ENCODE peak calls at places on chromosomes 6 and 20, in ten cellular contexts. H, N, W, Q, I, B, G, O, F and R are unnamed samples.

GRCh38 chr6:131053546-131054240 is 9.4 kb downstream of the EPB41L2 start:
- DNase-seq in H (no peak), N (no peak), W (no peak), Q (peak), I (no peak), B (no peak), G (no peak), O (no peak), F (no peak), R (no peak)

GRCh38 chr20:55135923-55136322 is 660.5 kb downstream of the DOK5 start:
- DNase-seq in H (no peak), N (no peak), W (no peak), Q (no peak), I (no peak), B (no peak), G (no peak), O (no peak), F (no peak), R (no peak)

GRCh38 chr6:117233146-117233545 is 32.2 kb upstream of the VGLL2 start:
- DNase-seq in H (peak), N (no peak), W (no peak), Q (peak), I (no peak), B (no peak), G (peak), O (peak), F (no peak), R (no peak)

GRCh38 chr6:43803783-43804549 is 34.0 kb downstream of the VEGFA start:
- DNase-seq in H (peak), N (peak), W (no peak), Q (peak), I (peak), B (no peak), G (no peak), O (no peak), F (no peak), R (no peak)

GRCh38 chr6:133432021-133432989 is 191.1 kb downstream of the EYA4 start:
- DNase-seq in H (no peak), N (no peak), W (no peak), Q (no peak), I (no peak), B (no peak), G (no peak), O (peak), F (no peak), R (no peak)

GRCh38 chr6:94639564-94639963 is 937.8 kb upstream of the MANEA start:
- DNase-seq in H (no peak), N (no peak), W (no peak), Q (no peak), I (no peak), B (no peak), G (no peak), O (no peak), F (no peak), R (no peak)

GRCh38 chr6:44253307-44254101 is 3.8 kb downstream of the SLC35B2 start:
- DNase-seq in H (peak), N (no peak), W (peak), Q (no peak), I (no peak), B (no peak), G (no peak), O (peak), F (no peak), R (no peak)

GRCh38 chr20:5831539-5832237 is 81.5 kb downstream of the SHLD1 start:
- DNase-seq in H (no peak), N (no peak), W (no peak), Q (no peak), I (no peak), B (no peak), G (no peak), O (no peak), F (no peak), R (no peak)

GRCh38 chr6:148723484-148723883 is 23.3 kb upstream of the UST start:
- DNase-seq in H (no peak), N (no peak), W (no peak), Q (peak), I (peak), B (peak), G (no peak), O (peak), F (no peak), R (no peak)

GRCh38 chr6:15504581-15505350 is 158.1 kb downstream of the DTNBP1 start:
- DNase-seq in H (peak), N (peak), W (no peak), Q (peak), I (peak), B (peak), G (peak), O (peak), F (no peak), R (peak)

GRCh38 chr20:63957690-63958441 is 1.6 kb upstream of the UCKL1 start:
- DNase-seq in H (no peak), N (no peak), W (peak), Q (peak), I (no peak), B (no peak), G (no peak), O (peak), F (no peak), R (no peak)

GRCh38 chr6:84569882-84570281 is 194.5 kb downstream of the TBX18 start:
- DNase-seq in H (no peak), N (no peak), W (no peak), Q (no peak), I (no peak), B (no peak), G (no peak), O (no peak), F (no peak), R (no peak)

DNA sequence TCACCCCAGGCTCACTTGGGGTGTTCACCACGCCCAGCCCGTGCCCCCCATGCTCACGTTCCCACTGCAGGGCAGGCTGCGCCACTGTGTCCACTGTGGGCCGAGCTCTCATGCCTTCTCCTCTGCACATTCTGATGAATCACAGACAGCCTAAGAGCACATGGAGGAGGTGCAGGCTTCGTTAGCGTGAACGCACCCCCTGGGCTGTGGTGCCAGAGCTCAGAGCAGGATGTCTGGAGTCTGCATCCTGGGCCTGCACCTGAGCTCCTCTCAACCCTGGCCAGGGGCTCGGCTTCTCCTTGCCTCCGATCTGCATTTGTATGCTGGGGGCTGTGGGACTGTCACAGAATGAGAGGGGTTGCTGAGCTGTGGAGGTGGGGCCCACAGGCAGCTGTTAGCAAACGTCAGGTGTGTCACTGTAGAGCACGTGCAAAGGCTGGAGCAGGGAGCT is 309.7 kb downstream of the TAF4 start:
- DNase-seq in H (no peak), N (no peak), W (no peak), Q (no peak), I (no peak), B (no peak), G (no peak), O (no peak), F (no peak), R (no peak)
- H3K4me3 ChIP-seq in H (no peak), N (no peak), W (no peak), Q (no peak), I (no peak), B (no peak), G (no peak), O (no peak), F (no peak), R (no peak)

GRCh38 chr6:3372184-3372846 is 84.5 kb downstream of the SLC22A23 start:
- DNase-seq in H (no peak), N (no peak), W (no peak), Q (no peak), I (no peak), B (no peak), G (no peak), O (no peak), F (no peak), R (no peak)
- TF ChIP-seq CTCF in H (no peak), N (no peak), W (peak), Q (no peak), I (no peak), B (no peak), G (no peak), O (peak), F (no peak), R (no peak)

GRCh38 chr6:50826037-50826761 is 7.5 kb downstream of the TFAP2B start:
- DNase-seq in H (no peak), N (no peak), W (no peak), Q (no peak), I (no peak), B (no peak), G (no peak), O (no peak), F (no peak), R (no peak)
- H3K4me3 ChIP-seq in H (no peak), N (no peak), W (no peak), Q (no peak), I (no peak), B (no peak), G (no peak), O (no peak), F (no peak), R (no peak)

DNA sequence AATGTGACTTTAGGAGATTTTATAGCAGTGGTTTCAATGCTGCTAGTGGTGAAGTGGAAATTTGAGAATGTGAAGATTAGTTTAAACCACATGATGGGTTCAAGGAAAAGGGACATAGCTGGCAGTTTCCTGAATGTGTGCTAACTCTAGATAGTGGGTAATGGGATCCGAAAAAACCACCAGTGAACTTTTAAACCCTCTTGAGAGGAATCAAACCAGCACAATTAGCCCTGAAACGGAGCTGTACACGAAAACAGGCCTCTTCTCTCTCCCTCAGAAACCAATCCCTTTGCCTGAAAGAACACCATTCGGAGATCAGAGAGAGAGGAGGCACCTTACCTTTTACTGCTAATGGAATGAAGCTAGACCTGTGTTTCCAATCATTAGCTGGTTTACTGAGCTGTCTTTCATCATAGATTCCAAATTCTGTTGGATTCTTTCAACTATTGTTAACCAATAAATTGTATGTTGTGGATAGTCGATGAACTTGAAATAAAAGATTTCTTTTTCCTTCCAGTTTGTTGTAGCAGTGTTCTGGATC is 103.9 kb downstream of the AIG1 start:
- DNase-seq in H (no peak), N (no peak), W (no peak), Q (peak), I (no peak), B (no peak), G (no peak), O (no peak), F (no peak), R (no peak)
- TF ChIP-seq CTCF in H (no peak), N (no peak), W (no peak), Q (no peak), I (no peak), B (no peak), G (no peak), O (no peak), F (no peak), R (no peak)

GRCh38 chr6:2853766-2854393 is 12.2 kb upstream of the SERPINB1 start:
- DNase-seq in H (peak), N (no peak), W (peak), Q (peak), I (peak), B (peak), G (no peak), O (peak), F (no peak), R (no peak)
- H3K4me3 ChIP-seq in H (no peak), N (peak), W (peak), Q (peak), I (peak), B (peak), G (no peak), O (peak), F (peak), R (no peak)

GRCh38 chr20:8398289-8399051 is 266.4 kb downstream of the PLCB1 start:
- DNase-seq in H (no peak), N (no peak), W (no peak), Q (no peak), I (no peak), B (no peak), G (no peak), O (no peak), F (no peak), R (no peak)
- TF ChIP-seq CTCF in H (no peak), N (no peak), W (peak), Q (no peak), I (no peak), B (no peak), G (no peak), O (peak), F (no peak), R (no peak)

GRCh38 chr6:143140767-143141166 is 80.1 kb downstream of the AIG1 start:
- DNase-seq in H (no peak), N (no peak), W (no peak), Q (no peak), I (no peak), B (no peak), G (no peak), O (no peak), F (no peak), R (no peak)

GRCh38 chr6:143136647-143137046 is 76.0 kb downstream of the AIG1 start:
- DNase-seq in H (no peak), N (no peak), W (no peak), Q (no peak), I (no peak), B (no peak), G (no peak), O (no peak), F (no peak), R (no peak)

GRCh38 chr6:143139239-143139784 is 78.6 kb downstream of the AIG1 start:
- DNase-seq in H (no peak), N (no peak), W (no peak), Q (no peak), I (no peak), B (no peak), G (no peak), O (no peak), F (no peak), R (no peak)

GRCh38 chr6:143146186-143146831 is 85.6 kb downstream of the AIG1 start:
- DNase-seq in H (no peak), N (no peak), W (no peak), Q (no peak), I (no peak), B (no peak), G (no peak), O (no peak), F (no peak), R (no peak)

DNA sequence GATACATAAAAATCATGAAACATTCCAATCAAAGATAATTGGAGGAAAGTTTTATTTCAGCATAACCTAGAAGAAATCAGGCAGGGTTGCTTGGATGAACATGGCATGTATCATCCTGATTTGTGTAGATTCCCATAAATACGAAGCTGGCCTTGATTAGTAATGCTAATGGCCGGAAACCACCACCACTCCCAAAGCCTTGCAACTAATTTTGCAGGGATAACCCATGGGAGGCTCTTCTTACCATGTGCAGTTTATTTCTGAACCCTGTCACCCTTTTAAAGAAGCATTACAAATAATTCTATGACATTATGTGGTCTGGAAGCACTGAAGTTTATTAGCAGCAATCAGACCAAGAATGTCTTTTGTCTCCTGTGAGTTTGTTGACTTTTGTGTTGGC is 80.8 kb downstream of the AIG1 start:
- DNase-seq in H (no peak), N (no peak), W (no peak), Q (no peak), I (no peak), B (peak), G (no peak), O (peak), F (no peak), R (no peak)
- H3K4me3 ChIP-seq in H (no peak), N (no peak), W (no peak), Q (no peak), I (no peak), B (no peak), G (no peak), O (no peak), F (no peak), R (no peak)

GRCh38 chr6:28867078-28867414 is 56.7 kb downstream of the TRIM27 start:
- DNase-seq in H (peak), N (no peak), W (no peak), Q (peak), I (peak), B (no peak), G (no peak), O (peak), F (no peak), R (no peak)

GRCh38 chr6:28866342-28867077 is 57.3 kb downstream of the TRIM27 start:
- DNase-seq in H (peak), N (no peak), W (peak), Q (peak), I (peak), B (no peak), G (peak), O (peak), F (no peak), R (no peak)

GRCh38 chr6:28863607-28864320 is 60.0 kb downstream of the TRIM27 start:
- DNase-seq in H (peak), N (no peak), W (peak), Q (peak), I (peak), B (no peak), G (peak), O (peak), F (no peak), R (peak)

GRCh38 chr6:28862077-28862476 is 61.7 kb downstream of the TRIM27 start:
- DNase-seq in H (no peak), N (no peak), W (no peak), Q (no peak), I (no peak), B (no peak), G (no peak), O (no peak), F (no peak), R (no peak)

GRCh38 chr6:28864321-28864923 is 59.4 kb downstream of the TRIM27 start:
- DNase-seq in H (no peak), N (no peak), W (no peak), Q (no peak), I (no peak), B (no peak), G (no peak), O (no peak), F (no peak), R (peak)
- TF ChIP-seq CTCF in H (no peak), N (no peak), W (no peak), Q (no peak), I (no peak), B (no peak), G (no peak), O (no peak), F (peak), R (peak)

GRCh38 chr6:119179842-119180241 is 101.4 kb upstream of the FAM184A start:
- DNase-seq in H (no peak), N (no peak), W (no peak), Q (peak), I (no peak), B (no peak), G (no peak), O (no peak), F (no peak), R (no peak)
- H3K4me3 ChIP-seq in H (no peak), N (no peak), W (no peak), Q (no peak), I (no peak), B (no peak), G (no peak), O (no peak), F (no peak), R (no peak)